ENCODE peak calls at places on chromosome X, in five cellular contexts. Y is psoas muscle, K is AG09319, X is AG09309, U is cardiac muscle cell. C is an unnamed sample.

GRCh38 chrX:154371771-154372300 is 2.6 kb downstream of the FLNA start:
- DNase-seq in Y (no peak), K (no peak), X (no peak), U (no peak), C (no peak)

GRCh38 chrX:119266364-119266995 is 30.4 kb downstream of the PGRMC1 start:
- DNase-seq in Y (no peak), K (no peak), X (no peak), U (peak; percentile 36), C (peak; percentile 32)

GRCh38 chrX:21972721-21973120 is 32.2 kb downstream of the SMS start:
- DNase-seq in Y (no peak), K (no peak), X (no peak), U (peak; percentile 67), C (peak; percentile 68)

GRCh38 chrX:154444001-154444754 is at the start of gene FAM50A:
- DNase-seq in Y (peak; percentile 87), K (no peak), X (no peak), U (peak; percentile 64), C (peak; percentile 77)

GRCh38 chrX:9757366-9757765 is 8.3 kb downstream of the GPR143 start:
- DNase-seq in Y (no peak), K (no peak), X (no peak), U (peak; percentile 46), C (no peak)

GRCh38 chrX:49956313-49956712 is 33.9 kb downstream of the CLCN5 start:
- DNase-seq in Y (no peak), K (no peak), X (no peak), U (no peak), C (no peak)

GRCh38 chrX:131792789-131793462 is 230.2 kb upstream of the STK26 start:
- DNase-seq in Y (peak; percentile 82), K (peak; percentile 88), X (peak; percentile 88), U (no peak), C (no peak)

GRCh38 chrX:110403839-110404238 is 45.2 kb downstream of the RTL9 start:
- DNase-seq in Y (no peak), K (no peak), X (no peak), U (no peak), C (no peak)

GRCh38 chrX:154411981-154412340 is 622 bp downstream of the TAFAZZIN start:
- DNase-seq in Y (peak; percentile 70), K (no peak), X (no peak), U (peak; percentile 54), C (peak; percentile 83)

GRCh38 chrX:145464650-145465049 is 217.3 kb downstream of the SPANXN1 start:
- DNase-seq in Y (no peak), K (no peak), X (no peak), U (no peak), C (no peak)

GRCh38 chrX:37722595-37722994 is 37.0 kb downstream of the XK start:
- DNase-seq in Y (no peak), K (no peak), X (no peak), U (no peak), C (no peak)

GRCh38 chrX:153405426-153405825 is 4.3 kb upstream of the PNMA6E start:
- DNase-seq in Y (no peak), K (no peak), X (no peak), U (no peak), C (no peak)

GRCh38 chrX:134684956-134685355 is 26.7 kb upstream of the PLAC1 start:
- DNase-seq in Y (no peak), K (no peak), X (no peak), U (no peak), C (no peak)

GRCh38 chrX:152878976-152879755 is 18.7 kb upstream of the ZNF185 start:
- DNase-seq in Y (no peak), K (no peak), X (no peak), U (no peak), C (no peak)

GRCh38 chrX:53990201-53990600 is 54.1 kb downstream of the PHF8 start:
- DNase-seq in Y (no peak), K (no peak), X (no peak), U (peak; percentile 6), C (no peak)

GRCh38 chrX:103488332-103488731 is 31.0 kb downstream of the RAB40A start:
- DNase-seq in Y (no peak), K (no peak), X (no peak), U (peak; percentile 39), C (no peak)

GRCh38 chrX:100413231-100413630 is 3.2 kb upstream of the PCDH19 start:
- DNase-seq in Y (peak; percentile 24), K (peak; percentile 19), X (peak; percentile 13), U (peak; percentile 73), C (peak; percentile 31)

GRCh38 chrX:23246001-23246400 is 88.6 kb upstream of the PTCHD1 start:
- DNase-seq in Y (no peak), K (no peak), X (no peak), U (no peak), C (no peak)

GRCh38 chrX:64975989-64976672 is at the start of gene ZC4H2:
- DNase-seq in Y (peak; percentile 68), K (peak; percentile 30), X (peak; percentile 17), U (peak; percentile 83), C (peak; percentile 81)

GRCh38 chrX:48511561-48511960 is 2.8 kb downstream of the PORCN start:
- DNase-seq in Y (no peak), K (no peak), X (no peak), U (no peak), C (no peak)

GRCh38 chrX:154090731-154091130 is 6.8 kb downstream of the MECP2 start:
- DNase-seq in Y (no peak), K (no peak), X (no peak), U (no peak), C (no peak)

GRCh38 chrX:68568136-68568535 is 69.3 kb downstream of the YIPF6 start:
- DNase-seq in Y (no peak), K (no peak), X (no peak), U (no peak), C (peak; percentile 24)

GRCh38 chrX:68659385-68659784 is 11.9 kb downstream of the STARD8 start:
- DNase-seq in Y (no peak), K (no peak), X (no peak), U (peak; percentile 43), C (no peak)

GRCh38 chrX:17361620-17362019 is 13.4 kb upstream of the NHS start:
- DNase-seq in Y (no peak), K (no peak), X (no peak), U (no peak), C (no peak)
- TF ChIP-seq CTCF in Y (no peak), K (peak; percentile 8), X (no peak), U (no peak), C (no peak)

GRCh38 chrX:52220936-52221335 is 36.2 kb downstream of the MAGED4 start:
- DNase-seq in Y (no peak), K (no peak), X (no peak), U (no peak), C (no peak)

GRCh38 chrX:52216541-52216940 is 31.9 kb downstream of the MAGED4 start:
- DNase-seq in Y (no peak), K (no peak), X (no peak), U (no peak), C (no peak)

GRCh38 chrX:52213276-52213675 is 28.6 kb downstream of the MAGED4 start:
- DNase-seq in Y (no peak), K (no peak), X (no peak), U (no peak), C (no peak)

DNA sequence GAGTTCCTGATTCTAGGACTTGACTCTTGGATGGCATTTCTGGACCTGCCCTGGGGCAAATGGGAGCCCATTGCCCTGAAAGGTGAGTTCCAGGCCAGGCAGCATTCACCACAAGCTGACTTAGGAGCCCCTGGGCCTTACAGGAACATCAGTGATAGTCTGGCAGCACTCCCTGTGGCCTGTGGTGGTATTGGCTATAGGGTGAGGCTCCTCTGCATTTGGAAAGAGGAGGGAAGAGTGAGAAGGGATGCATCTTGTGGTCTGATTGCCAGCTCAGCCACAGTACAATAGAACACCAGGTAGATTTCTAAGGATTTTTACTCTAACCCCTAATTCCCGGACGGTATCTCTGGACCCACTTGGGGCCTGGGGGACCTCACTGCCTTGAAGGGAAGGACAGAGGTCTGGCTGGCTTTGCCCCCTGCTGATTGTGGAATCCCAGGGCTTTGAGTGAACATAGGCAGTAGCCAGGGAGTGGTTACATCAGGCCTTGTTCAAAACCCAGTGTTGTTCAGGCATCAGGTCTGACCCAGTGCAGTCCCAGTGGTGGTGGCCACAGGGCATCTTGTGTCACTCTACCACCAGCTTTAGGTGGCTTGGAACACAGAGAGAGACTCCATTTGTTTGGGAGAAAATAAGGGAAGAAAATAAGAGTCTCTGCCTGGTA is 32.9 kb downstream of the MAGED4 start:
- DNase-seq in Y (no peak), K (no peak), X (no peak), U (no peak), C (no peak)
- TF ChIP-seq CTCF in Y (no peak), K (no peak), X (peak; percentile 13), U (no peak), C (no peak)

GRCh38 chrX:115952417-115953092 is 218.0 kb upstream of the AGTR2 start:
- DNase-seq in Y (no peak), K (no peak), X (no peak), U (no peak), C (no peak)

GRCh38 chrX:115958687-115959359 is 211.7 kb upstream of the AGTR2 start:
- DNase-seq in Y (no peak), K (no peak), X (no peak), U (no peak), C (no peak)

GRCh38 chrX:115960440-115961084 is 210.0 kb upstream of the AGTR2 start:
- DNase-seq in Y (no peak), K (no peak), X (no peak), U (no peak), C (no peak)

GRCh38 chrX:115957862-115958490 is 212.6 kb upstream of the AGTR2 start:
- DNase-seq in Y (no peak), K (no peak), X (no peak), U (no peak), C (no peak)
- TF ChIP-seq CTCF in Y (peak; percentile 36), K (no peak), X (no peak), U (no peak), C (no peak)

GRCh38 chrX:77415161-77415560 is 32.0 kb upstream of the FGF16 start:
- DNase-seq in Y (no peak), K (no peak), X (no peak), U (peak; percentile 24), C (no peak)
- TF ChIP-seq CTCF in Y (no peak), K (no peak), X (peak; percentile 19), U (peak; percentile 20), C (no peak)

GRCh38 chrX:98448524-98448923 is 1564.8 kb downstream of the RPA4 start:
- DNase-seq in Y (no peak), K (no peak), X (no peak), U (no peak), C (no peak)
- TF ChIP-seq CTCF in Y (no peak), K (no peak), X (no peak), U (no peak), C (no peak)

GRCh38 chrX:72714471-72714916 is 388 bp upstream of the PHKA1 start:
- DNase-seq in Y (peak; percentile 71), K (peak; percentile 12), X (peak; percentile 29), U (peak; percentile 86), C (peak; percentile 2)
- TF ChIP-seq CTCF in Y (no peak), K (no peak), X (no peak), U (no peak), C (no peak)

GRCh38 chrX:116490091-116490490 is 27.3 kb upstream of the CT83 start:
- DNase-seq in Y (no peak), K (no peak), X (no peak), U (peak; percentile 5), C (no peak)
- TF ChIP-seq CTCF in Y (peak; percentile 22), K (peak; percentile 21), X (no peak), U (peak; percentile 18), C (no peak)

C was measured in activated CD8-positive, alpha-beta T cell treated with anti-CD3 and anti-CD28 coated beads for 36 hours.